ENCODE peak calls at places on chromosomes 7 and 10, in eight cellular contexts. O is HepG2, T is HL-60, U is HCT116, V is K562, W is GM12878, P is SK-N-SH, B is Panc1. Q is an unnamed sample.

GRCh38 chr10:114767589-114768393 is 53.8 kb upstream of the FHIP2A start:
- DNase-seq in O (no peak), T (no peak), U (no peak), V (peak; percentile 17), W (no peak), P (peak; percentile 83), B (no peak), Q (peak; percentile 84)

GRCh38 chr7:138317044-138317596 is 142.9 kb upstream of the TRIM24 start:
- DNase-seq in O (no peak), T (no peak), U (no peak), V (no peak), W (no peak), P (no peak), B (no peak), Q (no peak)

GRCh38 chr7:122136639-122137253 is 7.3 kb downstream of the AASS start:
- DNase-seq in O (no peak), T (no peak), U (no peak), V (no peak), W (no peak), P (no peak), B (no peak), Q (no peak)

GRCh38 chr10:59323036-59323459 is 39.3 kb downstream of the FAM13C start:
- DNase-seq in O (peak; percentile 77), T (no peak), U (no peak), V (no peak), W (no peak), P (no peak), B (no peak), Q (no peak)

GRCh38 chr7:75056476-75056875 is 17.1 kb downstream of the RCC1L start:
- DNase-seq in O (no peak), T (no peak), U (no peak), V (no peak), W (no peak), P (no peak), B (no peak), Q (no peak)

GRCh38 chr7:82091126-82091682 is 321.4 kb upstream of the HGF start:
- DNase-seq in O (no peak), T (no peak), U (no peak), V (no peak), W (no peak), P (peak; percentile 15), B (no peak), Q (no peak)

GRCh38 chr10:64619068-64619467 is 1097.9 kb downstream of the REEP3 start:
- DNase-seq in O (no peak), T (no peak), U (no peak), V (no peak), W (no peak), P (no peak), B (no peak), Q (peak; percentile 21)

GRCh38 chr7:14894826-14895225 is 7.7 kb downstream of the DGKB start:
- DNase-seq in O (no peak), T (no peak), U (no peak), V (no peak), W (no peak), P (no peak), B (no peak), Q (no peak)

GRCh38 chr10:132873395-132873794 is 69.0 kb downstream of the CFAP46 start:
- DNase-seq in O (no peak), T (no peak), U (no peak), V (no peak), W (no peak), P (no peak), B (no peak), Q (no peak)

GRCh38 chr10:93601774-93602162 is 733 bp upstream of the RBP4 start:
- DNase-seq in O (peak; percentile 77), T (no peak), U (no peak), V (no peak), W (no peak), P (no peak), B (no peak), Q (no peak)

GRCh38 chr10:18400201-18400910 is 251.0 kb downstream of the NSUN6 start:
- DNase-seq in O (peak; percentile 5), T (no peak), U (no peak), V (peak; percentile 12), W (peak; percentile 54), P (peak; percentile 64), B (no peak), Q (peak; percentile 49)

DNA sequence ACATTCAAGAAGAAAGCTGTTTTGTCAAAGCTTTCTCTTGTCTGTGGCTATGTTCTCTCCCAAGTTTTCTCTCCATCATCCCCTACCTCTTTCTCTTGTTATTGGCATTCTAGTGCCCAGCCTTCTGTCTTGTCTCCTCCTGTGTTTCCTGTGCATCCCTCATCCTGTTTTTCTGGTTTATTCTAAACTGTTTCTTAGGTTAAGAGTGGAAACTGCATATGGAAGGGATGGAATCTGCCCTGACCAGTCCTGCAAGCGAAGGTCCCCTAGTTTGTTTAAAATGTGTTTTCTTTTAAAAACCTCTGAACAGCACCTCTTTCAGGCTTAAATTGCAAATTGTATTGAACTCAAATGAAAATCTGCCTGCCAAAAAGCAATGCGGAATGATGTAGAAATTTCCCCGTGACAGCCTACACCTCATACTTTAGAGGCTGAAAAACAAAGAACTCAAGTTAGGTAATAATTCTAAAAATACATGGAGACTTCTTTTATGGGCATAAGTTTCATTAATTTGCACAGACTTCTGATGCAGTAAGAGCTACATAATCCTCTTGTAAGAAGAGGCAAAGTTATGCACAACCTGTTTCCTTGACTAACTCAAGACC is 222.8 kb upstream of the IMMP2L start:
- DNase-seq in O (no peak), T (no peak), U (no peak), V (no peak), W (no peak), P (no peak), B (no peak), Q (peak; percentile 25)
- TF ChIP-seq REST in O (no peak), T (no peak), U (no peak), V (no peak), W (no peak), P (no peak), B (no peak), Q (no peak)

GRCh38 chr7:159013825-159014289 is 130.8 kb downstream of the VIPR2 start:
- DNase-seq in O (no peak), T (no peak), U (no peak), V (no peak), W (no peak), P (no peak), B (no peak), Q (no peak)

GRCh38 chr7:159015894-159016410 is 128.7 kb downstream of the VIPR2 start:
- DNase-seq in O (no peak), T (no peak), U (no peak), V (no peak), W (no peak), P (no peak), B (no peak), Q (no peak)

GRCh38 chr7:159015081-159015893 is 129.4 kb downstream of the VIPR2 start:
- DNase-seq in O (no peak), T (no peak), U (no peak), V (peak; percentile 55), W (no peak), P (no peak), B (no peak), Q (peak; percentile 23)

GRCh38 chr7:159013181-159013690 is 131.4 kb downstream of the VIPR2 start:
- DNase-seq in O (no peak), T (no peak), U (no peak), V (no peak), W (no peak), P (no peak), B (no peak), Q (no peak)

DNA sequence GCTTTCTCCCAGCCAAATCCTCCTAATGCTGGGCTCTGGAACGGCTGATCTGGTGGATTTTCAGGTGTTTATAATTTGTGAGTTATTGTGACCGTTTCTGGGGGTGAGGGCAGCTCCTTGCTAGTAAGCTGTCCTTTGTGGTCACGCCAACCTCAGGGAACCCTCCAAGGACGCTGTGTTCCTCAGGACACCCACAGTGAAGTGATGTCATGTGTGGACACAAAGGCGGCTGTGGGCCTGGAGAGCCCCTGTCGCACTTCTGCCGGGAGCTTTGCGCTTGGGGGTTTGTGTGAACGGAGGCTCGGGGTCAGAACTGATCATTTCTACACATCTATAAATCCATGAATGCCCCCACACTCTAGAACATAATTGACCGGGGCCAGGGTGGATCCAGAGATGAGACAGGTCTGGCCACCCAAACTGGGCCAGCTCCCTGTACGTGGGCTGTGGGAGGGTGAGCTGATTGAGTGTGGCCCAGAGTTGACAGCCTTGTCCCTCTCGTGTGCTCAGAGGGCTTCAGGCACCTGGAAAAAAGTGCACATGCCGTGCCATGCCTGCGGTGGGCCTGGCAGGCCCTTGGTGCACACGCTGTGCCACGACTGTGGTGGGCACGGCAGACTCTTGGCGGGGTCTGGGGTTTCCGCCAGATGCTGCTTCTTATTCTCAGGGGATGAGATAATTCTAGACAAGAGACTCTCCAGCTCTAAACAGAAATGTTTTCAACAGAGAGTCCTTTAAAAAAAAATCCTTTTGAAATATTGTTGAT is 130.2 kb downstream of the VIPR2 start:
- DNase-seq in O (no peak), T (no peak), U (no peak), V (no peak), W (no peak), P (no peak), B (no peak), Q (no peak)
- TF ChIP-seq POLR2AphosphoS5 in O (no peak), T (no peak), U (no peak), V (no peak), W (no peak), P (no peak), B (no peak), Q (no peak)

GRCh38 chr10:35728341-35728740 is 86.2 kb upstream of the FZD8 start:
- DNase-seq in O (no peak), T (no peak), U (no peak), V (no peak), W (no peak), P (no peak), B (no peak), Q (no peak)
- TF ChIP-seq REST in O (no peak), T (no peak), U (no peak), V (no peak), W (no peak), P (no peak), B (no peak), Q (no peak)

GRCh38 chr10:124990671-124991625 is 49.0 kb downstream of the ZRANB1 start:
- DNase-seq in O (no peak), T (no peak), U (no peak), V (no peak), W (no peak), P (no peak), B (no peak), Q (no peak)

GRCh38 chr10:124993345-124993708 is 51.4 kb downstream of the ZRANB1 start:
- DNase-seq in O (no peak), T (no peak), U (no peak), V (no peak), W (no peak), P (no peak), B (no peak), Q (no peak)

GRCh38 chr10:124993728-124994451 is 52.0 kb downstream of the ZRANB1 start:
- DNase-seq in O (no peak), T (no peak), U (no peak), V (no peak), W (no peak), P (no peak), B (no peak), Q (no peak)

GRCh38 chr10:124992462-124993344 is 50.8 kb downstream of the ZRANB1 start:
- DNase-seq in O (peak; percentile 47), T (peak; percentile 63), U (peak; percentile 43), V (no peak), W (no peak), P (peak; percentile 59), B (peak; percentile 30), Q (peak; percentile 83)

DNA sequence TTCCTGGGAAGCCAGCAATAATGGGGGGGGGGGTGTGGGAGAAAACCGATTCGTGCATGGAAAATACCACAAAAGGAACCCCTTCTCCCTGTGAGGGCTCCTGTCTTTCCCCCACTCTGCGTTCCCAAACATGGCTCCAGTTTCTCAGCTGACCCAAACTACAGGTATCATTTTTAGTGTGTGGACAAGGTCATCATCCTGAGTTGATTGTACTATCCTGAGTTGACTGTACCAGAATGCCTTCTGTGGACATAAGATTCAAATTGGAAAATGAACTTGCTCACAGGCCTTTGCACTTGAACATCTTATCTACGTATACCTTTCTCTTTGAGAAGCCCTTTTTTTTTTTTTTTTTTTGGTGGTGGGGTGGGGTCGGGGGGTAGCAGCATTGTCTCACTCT is 49.9 kb downstream of the ZRANB1 start:
- DNase-seq in O (no peak), T (no peak), U (no peak), V (no peak), W (no peak), P (no peak), B (no peak), Q (no peak)
- TF ChIP-seq POLR2AphosphoS5 in O (no peak), T (no peak), U (no peak), V (no peak), W (no peak), P (no peak), B (no peak), Q (no peak)